ENCODE peak calls at places on chromosomes 12 and 14, in seven cellular contexts. A is kidney epithelial cell; B is nephron progenitor cell; F is WTC11; E is foreskin fibroblast; Z is CD8-positive, alpha-beta T cell; G is fibroblast of the aortic adventitia. Y is an unnamed sample.

GRCh38 chr14:20350280-20350679 is 6.8 kb downstream of the PARP2 start:
- DNase-seq in A (no peak), B (no peak), F (no peak), E (no peak), Z (no peak), G (no peak), Y (no peak)

GRCh38 chr14:77339407-77339806 is 18.6 kb downstream of the GSTZ1 start:
- DNase-seq in A (no peak), B (no peak), F (no peak), E (peak; percentile 54), Z (no peak), G (peak; percentile 59), Y (no peak)

GRCh38 chr12:92561543-92561899 is 141.3 kb upstream of the PLEKHG7 start:
- DNase-seq in A (no peak), B (no peak), F (no peak), E (peak; percentile 85), Z (no peak), G (peak; percentile 97), Y (no peak)

GRCh38 chr14:36944307-36945010 is 227.9 kb downstream of the SLC25A21 start:
- DNase-seq in A (no peak), B (no peak), F (no peak), E (peak; percentile 48), Z (no peak), G (peak; percentile 5), Y (no peak)

GRCh38 chr14:68981539-68981976 is 2.5 kb upstream of the ACTN1 start:
- DNase-seq in A (no peak), B (no peak), F (no peak), E (no peak), Z (no peak), G (peak; percentile 83), Y (no peak)

GRCh38 chr12:48795550-48796455 is 6.9 kb upstream of the ADCY6 start:
- DNase-seq in A (no peak), B (peak; percentile 77), F (peak; percentile 87), E (no peak), Z (no peak), G (peak; percentile 89), Y (peak; percentile 84)

GRCh38 chr12:52217223-52217622 is 15.8 kb upstream of the KRT7 start:
- DNase-seq in A (no peak), B (no peak), F (no peak), E (no peak), Z (no peak), G (no peak), Y (no peak)

GRCh38 chr14:22819191-22819988 is 4.2 kb upstream of the SLC7A7 start:
- DNase-seq in A (no peak), B (peak; percentile 31), F (peak; percentile 65), E (no peak), Z (no peak), G (peak; percentile 75), Y (peak; percentile 34)

GRCh38 chr12:106684497-106684896 is 90.0 kb upstream of the RIC8B start:
- DNase-seq in A (no peak), B (no peak), F (no peak), E (no peak), Z (no peak), G (no peak), Y (no peak)

GRCh38 chr14:99968931-99969330 is 96.3 kb upstream of the EVL start:
- DNase-seq in A (no peak), B (no peak), F (no peak), E (peak; percentile 36), Z (no peak), G (peak; percentile 64), Y (no peak)

GRCh38 chr12:50200507-50201273 is 33.5 kb upstream of the CERS5 start:
- DNase-seq in A (peak; percentile 53), B (no peak), F (no peak), E (peak; percentile 48), Z (no peak), G (peak; percentile 79), Y (no peak)

GRCh38 chr14:88576222-88576621 is 13.4 kb downstream of the ZC3H14 start:
- DNase-seq in A (no peak), B (no peak), F (no peak), E (no peak), Z (no peak), G (no peak), Y (no peak)

GRCh38 chr14:35877276-35877675 is 51.1 kb downstream of the BRMS1L start:
- DNase-seq in A (no peak), B (no peak), F (no peak), E (no peak), Z (no peak), G (no peak), Y (no peak)

GRCh38 chr14:61116369-61116768 is 135.3 kb downstream of the SLC38A6 start:
- DNase-seq in A (no peak), B (no peak), F (no peak), E (no peak), Z (no peak), G (no peak), Y (no peak)

GRCh38 chr12:4145990-4146859 is 127.3 kb upstream of the CCND2 start:
- DNase-seq in A (no peak), B (no peak), F (no peak), E (no peak), Z (no peak), G (no peak), Y (no peak)

GRCh38 chr12:480831-481230 is 21.1 kb downstream of the B4GALNT3 start:
- DNase-seq in A (no peak), B (no peak), F (no peak), E (no peak), Z (no peak), G (peak; percentile 92), Y (no peak)

GRCh38 chr12:3336606-3337311 is 154.2 kb upstream of the PRMT8 start:
- DNase-seq in A (no peak), B (no peak), F (no peak), E (no peak), Z (no peak), G (peak; percentile 8), Y (no peak)

GRCh38 chr12:15603461-15604085 is 185.6 kb downstream of the EPS8 start:
- DNase-seq in A (no peak), B (no peak), F (no peak), E (no peak), Z (no peak), G (no peak), Y (no peak)

GRCh38 chr14:82313889-82314288 is 780.2 kb upstream of the SEL1L start:
- DNase-seq in A (no peak), B (no peak), F (no peak), E (no peak), Z (no peak), G (no peak), Y (no peak)

GRCh38 chr14:80215756-80216581 is 4.7 kb upstream of the DIO2 start:
- DNase-seq in A (no peak), B (no peak), F (no peak), E (no peak), Z (no peak), G (peak; percentile 71), Y (no peak)

GRCh38 chr12:53204351-53204750 is 2.7 kb downstream of the ITGB7 start:
- DNase-seq in A (no peak), B (no peak), F (no peak), E (no peak), Z (no peak), G (no peak), Y (no peak)

GRCh38 chr14:51653096-51653814 is 1.5 kb downstream of the FRMD6 start:
- DNase-seq in A (no peak), B (no peak), F (no peak), E (peak; percentile 42), Z (no peak), G (peak; percentile 91), Y (no peak)
- TF ChIP-seq CTCF in A (peak; percentile 38), B (no peak), F (no peak), E (peak; percentile 6), Z (peak; percentile 32), G (peak; percentile 61), Y (no peak)

GRCh38 chr12:113057565-113058485 is 1.3 kb downstream of the DTX1 start:
- DNase-seq in A (no peak), B (no peak), F (peak; percentile 60), E (no peak), Z (no peak), G (no peak), Y (peak; percentile 33)

GRCh38 chr12:113058553-113058952 is 2.0 kb downstream of the DTX1 start:
- DNase-seq in A (no peak), B (no peak), F (no peak), E (no peak), Z (no peak), G (no peak), Y (peak; percentile 15)

GRCh38 chr12:113055594-113056380 is 743 bp upstream of the DTX1 start:
- DNase-seq in A (no peak), B (no peak), F (no peak), E (no peak), Z (no peak), G (no peak), Y (peak; percentile 29)

GRCh38 chr12:113056381-113056630 is 224 bp upstream of the DTX1 start:
- DNase-seq in A (no peak), B (no peak), F (no peak), E (no peak), Z (no peak), G (no peak), Y (no peak)

GRCh38 chr12:113056631-113057488 is at the start of gene DTX1:
- DNase-seq in A (no peak), B (peak; percentile 51), F (no peak), E (no peak), Z (no peak), G (no peak), Y (peak; percentile 63)
- TF ChIP-seq CTCF in A (no peak), B (no peak), F (no peak), E (no peak), Z (no peak), G (no peak), Y (no peak)

DNA sequence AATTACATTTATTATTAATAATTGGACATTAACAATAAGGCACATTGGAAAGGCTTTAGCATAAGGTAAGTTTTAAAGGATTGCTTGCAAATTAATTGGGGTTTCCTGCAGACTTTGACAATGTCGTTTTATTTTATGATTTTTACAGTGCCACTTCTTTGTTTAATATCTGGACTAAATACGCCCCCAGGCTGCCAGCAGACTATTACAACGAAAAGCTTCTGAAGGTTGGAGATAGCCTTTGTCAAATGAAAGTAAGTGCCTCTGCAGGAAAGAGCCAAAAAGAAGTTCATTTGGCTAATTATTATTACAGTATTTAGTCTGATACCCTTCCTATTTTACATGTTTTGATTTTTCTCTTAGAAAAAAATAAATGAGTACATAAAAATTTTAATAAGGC is 11.3 kb downstream of the CFAP54 start:
- DNase-seq in A (no peak), B (no peak), F (no peak), E (no peak), Z (no peak), G (peak; percentile 68), Y (no peak)
- TF ChIP-seq CTCF in A (no peak), B (no peak), F (no peak), E (peak; percentile 20), Z (no peak), G (peak; percentile 34), Y (no peak)

DNA sequence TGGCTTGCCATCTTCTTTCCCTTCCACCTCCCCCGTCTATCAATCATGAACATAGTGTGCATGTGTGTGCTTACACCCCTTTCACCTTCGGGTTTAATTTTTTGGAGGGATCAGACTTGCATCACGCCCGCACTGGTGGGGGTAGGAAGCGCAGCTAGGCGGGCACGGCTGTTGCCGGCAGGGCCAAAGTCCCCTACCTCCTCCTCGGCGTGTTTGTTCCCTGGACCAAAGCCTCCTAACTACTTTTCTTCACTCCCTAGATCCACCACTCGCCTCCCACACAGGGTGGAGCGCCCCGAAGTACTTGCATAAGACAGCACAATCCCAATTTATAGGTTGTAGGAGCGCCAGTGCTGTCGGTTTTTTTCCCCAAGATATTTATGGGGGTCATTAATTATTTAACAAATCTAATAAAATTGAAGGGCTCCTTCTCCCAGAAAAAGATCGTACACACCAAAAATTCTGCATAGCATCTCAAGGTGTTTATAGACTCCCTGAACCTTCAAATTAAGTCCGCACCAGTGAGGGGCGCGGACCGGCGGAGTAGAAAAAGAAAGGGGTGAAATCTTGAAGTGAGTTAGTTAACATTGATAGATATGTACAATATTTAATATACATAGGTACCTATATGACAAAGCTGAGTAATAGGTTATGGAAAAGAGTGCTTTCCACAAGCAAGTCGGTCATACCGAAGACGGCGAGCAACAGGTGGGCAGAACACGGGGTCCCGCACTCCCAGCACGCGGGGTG is 714 bp downstream of the PKP2 start:
- DNase-seq in A (no peak), B (peak; percentile 43), F (peak; percentile 36), E (no peak), Z (no peak), G (no peak), Y (no peak)
- TF ChIP-seq CTCF in A (peak; percentile 30), B (no peak), F (no peak), E (no peak), Z (no peak), G (no peak), Y (no peak)